ENCODE peak calls at places on chromosomes 11 and 22, in nine cellular contexts. A is retinal pigment epithelial cell, T is HFF-Myc, O is cardiac fibroblast, C is heart left ventricle, Q is DND-41, I is pancreas, L is WTC11, R is tibial nerve. P is an unnamed sample.

GRCh38 chr11:130715085-130715932 is 201.0 kb downstream of the SNX19 start:
- DNase-seq in A (no peak), T (no peak), O (no peak), C (no peak), Q (no peak), I (no peak), L (no peak), R (no peak), P (no peak)

GRCh38 chr22:44386386-44387035 is 73.8 kb upstream of the SHISAL1 start:
- DNase-seq in A (no peak), T (no peak), O (no peak), C (peak), Q (no peak), I (no peak), L (no peak), R (no peak), P (no peak)

GRCh38 chr11:130786987-130787688 is 129.1 kb downstream of the SNX19 start:
- DNase-seq in A (no peak), T (no peak), O (peak), C (no peak), Q (no peak), I (peak), L (no peak), R (no peak), P (no peak)

GRCh38 chr11:62153087-62153395 is 29.2 kb downstream of the INCENP start:
- DNase-seq in A (no peak), T (no peak), O (peak), C (no peak), Q (no peak), I (no peak), L (no peak), R (no peak), P (no peak)

GRCh38 chr11:41377709-41378394 is 81.6 kb downstream of the LRRC4C start:
- DNase-seq in A (no peak), T (no peak), O (no peak), C (no peak), Q (no peak), I (peak), L (no peak), R (no peak), P (no peak)

GRCh38 chr11:123357990-123358827 is 71.9 kb upstream of the GRAMD1B start:
- DNase-seq in A (no peak), T (no peak), O (peak), C (peak), Q (no peak), I (no peak), L (peak), R (no peak), P (peak)

GRCh38 chr11:103798029-103798428 is 238.4 kb upstream of the DDI1 start:
- DNase-seq in A (no peak), T (peak), O (peak), C (no peak), Q (no peak), I (no peak), L (no peak), R (no peak), P (no peak)

GRCh38 chr11:64035581-64035980 is at the start of gene FLRT1:
- DNase-seq in A (no peak), T (no peak), O (no peak), C (no peak), Q (no peak), I (no peak), L (no peak), R (no peak), P (no peak)

GRCh38 chr11:95922536-95923440 is 1.1 kb downstream of the MTMR2 start:
- DNase-seq in A (no peak), T (no peak), O (peak), C (no peak), Q (no peak), I (no peak), L (no peak), R (no peak), P (no peak)

GRCh38 chr22:32994046-32994827 is 63.9 kb downstream of the SYN3 start:
- DNase-seq in A (no peak), T (no peak), O (no peak), C (no peak), Q (no peak), I (no peak), L (peak), R (no peak), P (peak)

GRCh38 chr11:65558785-65559509 is 788 bp upstream of the LTBP3 start:
- DNase-seq in A (no peak), T (no peak), O (peak), C (peak), Q (no peak), I (peak), L (no peak), R (no peak), P (no peak)

GRCh38 chr11:78420796-78421209 is 3.2 kb upstream of the GAB2 start:
- DNase-seq in A (peak), T (no peak), O (peak), C (peak), Q (peak), I (no peak), L (no peak), R (peak), P (no peak)

GRCh38 chr22:48224332-48224731 is 1461.9 kb downstream of the TBC1D22A start:
- DNase-seq in A (no peak), T (no peak), O (no peak), C (no peak), Q (no peak), I (no peak), L (no peak), R (no peak), P (peak)

GRCh38 chr11:5507586-5508305 is 2.0 kb downstream of the UBQLN3 start:
- DNase-seq in A (no peak), T (no peak), O (no peak), C (no peak), Q (no peak), I (no peak), L (no peak), R (no peak), P (no peak)

GRCh38 chr11:65208785-65209710 is 27.3 kb downstream of the CAPN1 start:
- DNase-seq in A (no peak), T (no peak), O (no peak), C (no peak), Q (no peak), I (no peak), L (peak), R (no peak), P (peak)

GRCh38 chr11:81007046-81007445 is 1566.2 kb upstream of the TENM4 start:
- DNase-seq in A (no peak), T (no peak), O (peak), C (no peak), Q (no peak), I (no peak), L (no peak), R (no peak), P (no peak)

GRCh38 chr22:43385770-43386641 is 25.8 kb upstream of the MPPED1 start:
- DNase-seq in A (no peak), T (peak), O (peak), C (peak), Q (peak), I (peak), L (peak), R (peak), P (peak)

GRCh38 chr22:35540600-35541253 is at the start of gene RASD2:
- DNase-seq in A (no peak), T (no peak), O (no peak), C (peak), Q (peak), I (peak), L (peak), R (no peak), P (no peak)

GRCh38 chr11:27239305-27239942 is 123.6 kb downstream of the CCDC34 start:
- DNase-seq in A (no peak), T (no peak), O (peak), C (no peak), Q (no peak), I (no peak), L (no peak), R (peak), P (no peak)

GRCh38 chr11:116173946-116174911 is 598.6 kb downstream of the BUD13 start:
- DNase-seq in A (peak), T (no peak), O (no peak), C (no peak), Q (no peak), I (no peak), L (no peak), R (no peak), P (peak)

GRCh38 chr11:44379141-44380008 is 69.4 kb upstream of the ALX4 start:
- DNase-seq in A (no peak), T (no peak), O (no peak), C (no peak), Q (no peak), I (no peak), L (no peak), R (no peak), P (no peak)

GRCh38 chr11:1290052-1291040 is 19.1 kb downstream of the TOLLIP start:
- DNase-seq in A (no peak), T (no peak), O (no peak), C (peak), Q (no peak), I (no peak), L (no peak), R (no peak), P (no peak)

GRCh38 chr22:27088026-27088425 is 430.6 kb downstream of the MIAT start:
- DNase-seq in A (no peak), T (peak), O (peak), C (no peak), Q (no peak), I (no peak), L (no peak), R (no peak), P (no peak)

GRCh38 chr11:46808804-46809431 is 37.2 kb downstream of the CKAP5 start:
- DNase-seq in A (no peak), T (no peak), O (peak), C (no peak), Q (no peak), I (no peak), L (no peak), R (no peak), P (no peak)

GRCh38 chr11:64372802-64373597 is 14.0 kb downstream of the RPS6KA4 start:
- DNase-seq in A (peak), T (peak), O (no peak), C (no peak), Q (no peak), I (no peak), L (no peak), R (no peak), P (no peak)

GRCh38 chr22:49564666-49565515 is 262.8 kb downstream of the BRD1 start:
- DNase-seq in A (no peak), T (no peak), O (no peak), C (no peak), Q (no peak), I (no peak), L (no peak), R (no peak), P (peak)

GRCh38 chr11:9506489-9507343 is 45.9 kb downstream of the ZNF143 start:
- DNase-seq in A (peak), T (peak), O (peak), C (no peak), Q (peak), I (peak), L (peak), R (peak), P (peak)

GRCh38 chr22:35219012-35219411 is 38.3 kb upstream of the HMGXB4 start:
- DNase-seq in A (no peak), T (no peak), O (peak), C (no peak), Q (no peak), I (no peak), L (no peak), R (no peak), P (no peak)

GRCh38 chr22:48700566-48701295 is 1126.9 kb downstream of the BRD1 start:
- DNase-seq in A (no peak), T (no peak), O (no peak), C (peak), Q (no peak), I (no peak), L (no peak), R (no peak), P (no peak)

GRCh38 chr11:75852406-75853017 is 37.5 kb downstream of the UVRAG start:
- DNase-seq in A (no peak), T (no peak), O (no peak), C (no peak), Q (no peak), I (no peak), L (no peak), R (no peak), P (no peak)

GRCh38 chr22:33401291-33401690 is 343.1 kb upstream of the SYN3 start:
- DNase-seq in A (no peak), T (no peak), O (no peak), C (no peak), Q (no peak), I (no peak), L (no peak), R (no peak), P (no peak)

GRCh38 chr11:68312117-68312779 is at the start of gene LRP5:
- DNase-seq in A (no peak), T (no peak), O (peak), C (no peak), Q (peak), I (peak), L (no peak), R (no peak), P (no peak)

GRCh38 chr22:37752189-37753061 is 55.3 kb upstream of the GCAT start:
- DNase-seq in A (peak), T (peak), O (peak), C (peak), Q (no peak), I (peak), L (no peak), R (peak), P (no peak)

GRCh38 chr11:83818349-83818748 is 532.2 kb upstream of the CCDC90B start:
- DNase-seq in A (no peak), T (no peak), O (no peak), C (no peak), Q (no peak), I (no peak), L (no peak), R (no peak), P (no peak)

GRCh38 chr11:83823461-83824025 is 537.4 kb upstream of the CCDC90B start:
- DNase-seq in A (no peak), T (no peak), O (no peak), C (no peak), Q (no peak), I (no peak), L (no peak), R (no peak), P (no peak)

GRCh38 chr11:83816572-83817187 is 530.5 kb upstream of the CCDC90B start:
- DNase-seq in A (peak), T (no peak), O (peak), C (no peak), Q (no peak), I (no peak), L (no peak), R (no peak), P (no peak)

GRCh38 chr11:83815736-83816135 is 529.6 kb upstream of the CCDC90B start:
- DNase-seq in A (no peak), T (no peak), O (peak), C (no peak), Q (no peak), I (no peak), L (no peak), R (no peak), P (no peak)

DNA sequence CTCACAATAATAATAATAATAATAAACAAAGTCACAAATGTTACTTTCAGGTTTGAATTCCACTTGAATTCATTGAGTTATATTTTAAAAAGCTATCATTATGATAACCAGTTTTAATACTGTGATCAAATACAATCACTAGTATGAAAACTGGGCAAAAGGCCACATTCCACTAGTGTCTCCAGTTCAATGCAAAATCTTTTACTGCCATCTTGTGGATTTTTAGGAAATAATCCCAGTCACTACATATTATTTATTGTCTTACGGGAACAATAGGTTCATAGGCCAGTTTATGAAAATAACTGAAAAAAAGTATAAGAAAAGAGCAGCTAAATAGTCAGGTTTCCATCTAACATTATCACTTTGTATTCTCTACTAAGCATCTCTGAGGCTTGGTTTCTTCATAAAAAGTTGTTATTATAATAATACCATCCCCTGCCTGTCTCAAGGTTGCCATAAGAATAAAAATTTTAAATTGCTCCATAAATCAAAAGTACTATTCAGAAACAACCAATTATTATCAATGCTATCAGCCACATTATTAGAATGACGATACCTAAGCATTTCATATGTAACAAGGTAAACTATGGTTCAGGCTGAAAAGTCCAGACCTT is 533.9 kb upstream of the CCDC90B start:
- DNase-seq in A (peak), T (peak), O (peak), C (no peak), Q (no peak), I (peak), L (no peak), R (no peak), P (no peak)
- TF ChIP-seq CTCF in A (peak), T (peak), O (peak), C (peak), Q (peak), I (peak), L (peak), R (peak), P (peak)

GRCh38 chr11:125371451-125371935 is 124.6 kb downstream of the FEZ1 start:
- DNase-seq in A (no peak), T (no peak), O (no peak), C (no peak), Q (no peak), I (no peak), L (peak), R (no peak), P (no peak)
- TF ChIP-seq CTCF in A (peak), T (no peak), O (no peak), C (no peak), Q (no peak), I (no peak), L (no peak), R (no peak), P (no peak)

GRCh38 chr22:18119409-18120110 is 9.0 kb downstream of the TUBA8 start:
- DNase-seq in A (no peak), T (no peak), O (no peak), C (peak), Q (no peak), I (no peak), L (no peak), R (no peak), P (no peak)

GRCh38 chr22:18118345-18118915 is 7.8 kb downstream of the TUBA8 start:
- DNase-seq in A (no peak), T (no peak), O (no peak), C (no peak), Q (no peak), I (no peak), L (no peak), R (no peak), P (no peak)

GRCh38 chr22:18122254-18122554 is 11.6 kb downstream of the TUBA8 start:
- DNase-seq in A (no peak), T (no peak), O (no peak), C (no peak), Q (no peak), I (no peak), L (no peak), R (no peak), P (no peak)

GRCh38 chr22:18120941-18121340 is 10.3 kb downstream of the TUBA8 start:
- DNase-seq in A (no peak), T (no peak), O (no peak), C (no peak), Q (no peak), I (no peak), L (no peak), R (no peak), P (no peak)

GRCh38 chr22:18121436-18122253 is 11.0 kb downstream of the TUBA8 start:
- DNase-seq in A (no peak), T (no peak), O (no peak), C (no peak), Q (no peak), I (no peak), L (peak), R (no peak), P (no peak)
- TF ChIP-seq CTCF in A (peak), T (no peak), O (peak), C (no peak), Q (no peak), I (no peak), L (no peak), R (no peak), P (no peak)

GRCh38 chr11:66974724-66975402 is at the start of gene C11orf86:
- DNase-seq in A (no peak), T (no peak), O (no peak), C (no peak), Q (no peak), I (no peak), L (no peak), R (no peak), P (no peak)

GRCh38 chr11:66973956-66974585 is 1.0 kb upstream of the C11orf86 start:
- DNase-seq in A (no peak), T (no peak), O (peak), C (no peak), Q (no peak), I (no peak), L (no peak), R (no peak), P (no peak)

GRCh38 chr11:66976925-66977324 is 1.8 kb downstream of the C11orf86 start:
- DNase-seq in A (no peak), T (no peak), O (no peak), C (no peak), Q (no peak), I (no peak), L (no peak), R (no peak), P (no peak)

GRCh38 chr11:66975403-66976047 is 421 bp downstream of the C11orf86 start:
- DNase-seq in A (no peak), T (no peak), O (no peak), C (no peak), Q (no peak), I (no peak), L (peak), R (no peak), P (no peak)

DNA sequence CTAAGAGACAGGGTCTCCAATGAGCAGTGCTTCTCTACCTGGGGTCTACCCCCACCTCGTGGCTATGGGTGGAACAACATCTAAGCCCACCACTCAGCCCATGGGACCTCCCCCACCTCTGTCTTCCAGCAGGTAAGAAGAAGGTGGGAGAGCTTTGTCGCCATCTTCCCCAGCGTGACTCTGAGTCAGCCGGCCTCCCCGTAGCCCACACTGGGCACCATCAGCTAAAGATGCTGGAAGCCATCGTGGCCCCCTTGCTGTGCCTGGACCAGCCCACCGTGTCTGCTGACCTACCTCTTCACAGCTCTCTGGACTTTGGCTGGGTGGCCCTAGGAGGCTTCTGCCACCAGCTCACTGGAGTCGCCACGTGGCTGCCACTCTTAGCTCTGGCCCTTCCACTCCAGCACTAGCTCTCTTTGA is 954 bp downstream of the C11orf86 start:
- DNase-seq in A (no peak), T (no peak), O (peak), C (no peak), Q (peak), I (no peak), L (peak), R (no peak), P (no peak)
- TF ChIP-seq CTCF in A (peak), T (peak), O (peak), C (no peak), Q (peak), I (no peak), L (peak), R (peak), P (peak)

DNA sequence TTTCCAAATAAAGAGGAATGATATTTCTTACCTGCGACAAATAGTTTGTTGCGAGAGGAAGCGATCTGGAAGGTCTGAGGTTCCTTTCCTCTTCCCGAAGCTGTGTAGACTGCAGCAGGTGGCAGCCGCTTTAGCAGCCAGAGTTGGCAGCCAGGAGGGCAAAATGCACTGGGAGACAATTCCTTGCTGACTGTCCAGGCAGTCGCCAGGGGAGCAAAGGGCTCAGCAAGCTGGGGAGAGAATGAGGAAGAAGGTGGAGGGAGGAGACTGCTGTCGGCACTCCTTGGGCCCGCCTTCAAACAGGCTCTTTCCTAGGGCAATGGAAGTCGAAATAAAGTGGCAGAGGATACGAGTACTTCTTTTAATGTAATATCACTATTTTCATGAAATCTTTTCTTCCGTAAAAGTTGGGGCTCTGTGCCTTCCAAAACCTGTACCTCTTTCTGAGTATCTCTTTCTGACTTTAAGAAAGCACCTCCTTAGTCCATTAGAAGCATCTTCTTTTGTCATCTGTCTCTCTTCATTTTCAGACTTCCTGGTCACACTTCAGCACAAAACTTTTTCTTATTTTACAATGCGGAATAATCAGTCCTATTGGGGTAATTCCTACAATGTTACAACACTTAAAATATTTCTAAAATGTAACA is at the start of gene IL18:
- DNase-seq in A (no peak), T (no peak), O (no peak), C (peak), Q (no peak), I (peak), L (peak), R (no peak), P (no peak)
- TF ChIP-seq CTCF in A (no peak), T (no peak), O (no peak), C (no peak), Q (no peak), I (no peak), L (no peak), R (no peak), P (no peak)

GRCh38 chr22:46744581-46744980 is 6.5 kb upstream of the CERK start:
- DNase-seq in A (no peak), T (no peak), O (no peak), C (no peak), Q (no peak), I (no peak), L (no peak), R (no peak), P (no peak)
- TF ChIP-seq CTCF in A (no peak), T (no peak), O (no peak), C (no peak), Q (no peak), I (no peak), L (no peak), R (no peak), P (no peak)